ENCODE peak calls at places on chromosomes 3 and 15, in four cellular contexts. V is AG04449; T is CD8-positive, alpha-beta T cell; Z is astrocyte of the spinal cord. F is an unnamed sample.

GRCh38 chr15:27648359-27648758 is 450.8 kb downstream of the OCA2 start:
- DNase-seq in T (no peak), V (no peak), Z (no peak), F (no peak)

GRCh38 chr15:43218908-43219706 is 1.7 kb downstream of the EPB42 start:
- DNase-seq in T (no peak), V (no peak), Z (peak; percentile 13), F (no peak)

GRCh38 chr3:108183178-108183577 is 39.0 kb downstream of the IFT57 start:
- DNase-seq in T (no peak), Z (no peak), V (no peak), F (no peak)

GRCh38 chr3:170536712-170537111 is 49.2 kb downstream of the SLC7A14 start:
- DNase-seq in Z (no peak), V (no peak), T (no peak), F (no peak)

GRCh38 chr15:67063689-67064606 is 1.5 kb upstream of the SMAD3 start:
- DNase-seq in Z (peak; percentile 71), T (no peak), V (no peak), F (no peak)

GRCh38 chr3:108590443-108590842 is 921 bp downstream of the DZIP3 start:
- DNase-seq in Z (no peak), T (no peak), V (no peak), F (peak; percentile 11)

GRCh38 chr3:42179110-42179725 is 86.8 kb downstream of the CCK start:
- DNase-seq in T (no peak), V (peak; percentile 67), Z (peak; percentile 91), F (no peak)

GRCh38 chr15:43953402-43953801 is 126.6 kb downstream of the WDR76 start:
- DNase-seq in Z (no peak), V (no peak), T (no peak), F (no peak)

GRCh38 chr15:34753236-34753894 is 1.4 kb downstream of the GJD2 start:
- DNase-seq in V (peak; percentile 4), Z (peak; percentile 49), T (no peak), F (no peak)

GRCh38 chr3:13852638-13853009 is 27.2 kb downstream of the WNT7A start:
- DNase-seq in V (no peak), Z (no peak), T (no peak), F (no peak)

GRCh38 chr15:74497584-74497983 is 36.6 kb upstream of the UBL7 start:
- DNase-seq in Z (no peak), V (no peak), T (no peak), F (no peak)

GRCh38 chr3:117144832-117145231 is 435.3 kb downstream of the TUSC7 start:
- DNase-seq in T (no peak), Z (no peak), V (no peak), F (no peak)

GRCh38 chr3:21912656-21913055 is 161.6 kb upstream of the ZNF385D start:
- DNase-seq in T (no peak), V (no peak), Z (peak; percentile 71), F (no peak)

GRCh38 chr3:4899654-4900236 is 79.5 kb upstream of the BHLHE40 start:
- DNase-seq in T (no peak), Z (no peak), V (no peak), F (no peak)

GRCh38 chr3:13009132-13009945 is 63.9 kb downstream of the IQSEC1 start:
- DNase-seq in Z (no peak), V (no peak), T (peak; percentile 65), F (peak; percentile 64)

GRCh38 chr15:96274087-96274440 is 56.4 kb upstream of the NR2F2 start:
- DNase-seq in T (no peak), V (no peak), Z (no peak), F (no peak)

GRCh38 chr3:152517517-152517916 is 248.8 kb downstream of the MBNL1 start:
- DNase-seq in Z (no peak), T (no peak), V (no peak), F (no peak)

GRCh38 chr3:27639271-27639670 is 82.9 kb downstream of the EOMES start:
- DNase-seq in Z (no peak), V (no peak), T (peak; percentile 16), F (no peak)

GRCh38 chr15:71651750-71652186 is 158.6 kb upstream of the NR2E3 start:
- DNase-seq in Z (peak; percentile 82), V (peak; percentile 69), T (no peak), F (peak; percentile 22)

GRCh38 chr3:58026598-58026997 is 18.4 kb downstream of the FLNB start:
- DNase-seq in V (no peak), T (no peak), Z (no peak), F (no peak)

GRCh38 chr3:185325946-185326791 is 36.8 kb upstream of the MAP3K13 start:
- DNase-seq in T (no peak), V (no peak), Z (no peak), F (no peak)

GRCh38 chr3:71183544-71183943 is 400.0 kb downstream of the FOXP1 start:
- DNase-seq in Z (no peak), V (no peak), T (no peak), F (no peak)

GRCh38 chr3:56780935-56781334 is 20.8 kb downstream of the ARHGEF3 start:
- DNase-seq in Z (no peak), T (no peak), V (no peak), F (no peak)

GRCh38 chr3:134197681-134198261 is 52.9 kb downstream of the RYK start:
- DNase-seq in V (peak; percentile 24), Z (peak; percentile 80), T (no peak), F (peak; percentile 63)

GRCh38 chr15:99845009-99845408 is 111.8 kb upstream of the LYSMD4 start:
- DNase-seq in Z (peak; percentile 32), V (no peak), T (no peak), F (no peak)

GRCh38 chr3:163548005-163548404 is 1530.3 kb downstream of the SI start:
- DNase-seq in Z (no peak), V (no peak), T (no peak), F (no peak)

GRCh38 chr15:71592186-71592585 is 218.2 kb upstream of the NR2E3 start:
- DNase-seq in V (no peak), T (no peak), Z (no peak), F (no peak)

GRCh38 chr3:113254171-113254947 is 43.0 kb downstream of the BOC start:
- DNase-seq in Z (no peak), V (no peak), T (no peak), F (no peak)

GRCh38 chr3:149575213-149575961 is 82.4 kb downstream of the WWTR1 start:
- DNase-seq in V (peak; percentile 85), T (no peak), Z (peak; percentile 94), F (no peak)

GRCh38 chr15:70376031-70376928 is 278.6 kb upstream of the TLE3 start:
- DNase-seq in T (no peak), V (no peak), Z (no peak), F (no peak)
- TF ChIP-seq CTCF in T (no peak), V (no peak), Z (no peak), F (no peak)

DNA sequence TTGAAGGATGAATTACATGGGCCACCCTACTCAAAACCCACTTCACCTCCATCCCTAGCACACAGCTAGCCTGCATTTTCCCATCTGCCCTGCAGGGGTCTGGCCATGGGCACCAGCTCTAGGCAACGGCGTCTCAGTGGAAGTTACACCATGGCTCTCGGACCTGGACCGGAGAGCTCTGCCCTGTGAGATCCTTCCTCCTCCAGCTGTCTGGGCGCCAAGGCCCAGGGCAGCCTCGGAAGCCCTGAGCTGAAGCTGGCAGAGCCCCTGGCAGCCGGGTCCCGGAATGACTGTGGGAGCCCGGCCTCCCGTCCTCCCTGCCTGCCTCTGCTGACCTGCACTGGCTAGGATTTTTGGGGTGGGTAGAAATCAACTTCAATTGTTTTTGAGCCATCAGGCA is 98.9 kb downstream of the CHSY1 start:
- DNase-seq in T (no peak), Z (no peak), V (no peak), F (no peak)
- TF ChIP-seq CTCF in T (no peak), Z (peak; percentile 40), V (peak; percentile 21), F (peak; percentile 21)

DNA sequence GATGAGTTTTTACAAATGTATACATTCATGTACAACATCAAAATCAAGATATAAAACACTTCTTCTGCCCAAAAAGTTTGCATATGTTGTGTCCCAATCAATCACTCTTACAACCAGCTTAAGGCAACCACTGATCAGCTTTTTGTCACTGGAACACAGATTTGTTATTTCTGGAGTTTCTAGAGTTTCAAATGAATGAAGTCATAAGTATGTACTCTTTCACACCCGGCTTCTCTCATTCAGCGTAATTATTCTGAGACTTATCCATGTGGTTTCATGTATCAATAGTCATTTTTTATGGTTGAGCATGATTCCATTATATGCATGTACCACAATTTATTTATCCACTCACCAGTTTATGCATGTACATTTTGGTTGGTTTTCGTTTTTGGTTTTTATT is 53.0 kb upstream of the CORO2B start:
- DNase-seq in Z (no peak), V (no peak), T (no peak), F (no peak)
- TF ChIP-seq CTCF in Z (no peak), V (no peak), T (no peak), F (no peak)

DNA sequence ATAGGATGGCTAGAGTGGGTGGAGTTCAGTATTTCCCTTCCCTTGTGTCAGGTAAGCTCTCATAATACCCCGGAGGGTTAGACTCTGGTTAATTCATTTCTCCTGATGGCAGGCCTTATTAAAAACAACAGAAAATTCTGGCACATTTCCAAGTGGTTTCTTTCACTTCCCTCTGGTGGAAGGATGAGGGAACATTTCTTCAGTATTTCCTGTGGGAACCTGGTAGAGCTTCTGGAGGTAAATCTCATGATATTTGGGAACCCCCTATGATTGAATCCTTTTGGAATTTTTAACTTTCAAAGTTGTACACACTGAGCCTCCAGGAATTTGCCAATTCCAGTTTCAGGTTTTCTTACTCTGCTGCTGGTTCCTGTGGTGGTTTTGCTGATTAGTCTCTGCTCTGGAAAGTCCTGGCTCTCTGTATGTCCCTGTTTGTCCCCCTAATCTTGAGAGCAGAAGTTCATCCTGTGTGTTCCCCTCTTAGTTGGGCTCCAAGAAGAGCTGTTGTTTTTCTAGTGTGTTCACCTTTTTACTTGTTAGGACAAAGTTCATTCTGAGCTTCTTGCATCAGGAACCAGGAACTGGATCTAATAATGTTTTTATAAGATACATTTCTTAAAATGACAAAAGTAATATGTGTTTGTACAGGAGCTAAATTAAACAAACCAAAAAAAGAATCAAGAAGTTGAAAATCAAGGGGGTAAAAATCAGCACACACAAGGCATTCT is 12.1 kb downstream of the CHRNA7 start:
- DNase-seq in T (no peak), Z (no peak), V (no peak), F (no peak)
- TF ChIP-seq CTCF in T (no peak), Z (no peak), V (no peak), F (no peak)

DNA sequence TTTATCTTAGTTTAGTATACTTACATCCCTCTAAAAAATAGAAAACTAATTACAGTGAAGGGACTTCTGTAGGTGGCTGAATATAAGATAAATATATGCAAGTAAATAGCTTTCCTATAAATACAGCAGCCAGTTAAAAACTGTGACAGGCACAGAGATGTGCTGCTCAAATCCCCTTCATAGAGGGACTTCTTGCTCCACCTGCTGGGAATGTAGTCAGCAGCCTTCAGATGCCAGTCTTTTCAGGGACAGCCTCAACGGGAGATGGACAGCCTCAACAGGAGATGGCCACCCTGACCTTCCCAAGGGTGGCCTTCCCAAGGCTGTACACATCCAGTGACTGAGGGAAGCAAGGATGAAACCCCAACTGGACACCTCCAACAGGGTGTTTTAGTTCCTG is 15.7 kb upstream of the PRR23E start:
- DNase-seq in V (no peak), Z (no peak), T (no peak), F (peak; percentile 13)
- TF ChIP-seq CTCF in V (peak; percentile 3), Z (no peak), T (no peak), F (no peak)